ENCODE peak calls at places on chromosome 16, in four cellular contexts. U is HCT116, O is K562, P is HepG2. H is an unnamed sample. For H3K4me1, the result is how much of the 10 kb centered on the place peaks cover.

GRCh38 chr16:54280751-54281150 is 5.8 kb downstream of the IRX3 start:
- DNase-seq in O (no peak), U (peak), P (no peak), H (no peak)

GRCh38 chr16:91484-91883 is 13.5 kb downstream of the MPG start:
- DNase-seq in O (no peak), P (no peak), U (no peak), H (no peak)

GRCh38 chr16:24775455-24775854 is 46.0 kb downstream of the TNRC6A start:
- DNase-seq in O (no peak), U (no peak), P (no peak), H (no peak)

GRCh38 chr16:81460075-81460474 is 15.5 kb downstream of the CMIP start:
- DNase-seq in U (no peak), P (no peak), O (no peak), H (no peak)

GRCh38 chr16:60645541-60645940 is 1390.7 kb downstream of the CDH8 start:
- DNase-seq in O (no peak), U (no peak), P (no peak), H (no peak)

GRCh38 chr16:23771027-23771426 is 16.2 kb downstream of the CHP2 start:
- DNase-seq in U (no peak), P (no peak), O (no peak), H (no peak)

GRCh38 chr16:52546291-52546941 is 527 bp downstream of the TOX3 start:
- DNase-seq in O (no peak), P (no peak), U (no peak), H (no peak)

GRCh38 chr16:28835864-28836760 is 10.0 kb downstream of the TUFM start:
- DNase-seq in O (no peak), U (no peak), P (no peak), H (no peak)

GRCh38 chr16:55528974-55529373 is 20.1 kb downstream of the LPCAT2 start:
- DNase-seq in U (no peak), P (no peak), O (no peak), H (no peak)

GRCh38 chr16:79400462-79401149 is 199.9 kb downstream of the MAF start:
- DNase-seq in O (peak), P (peak), U (no peak), H (no peak)

GRCh38 chr16:58510097-58510775 is 5.1 kb upstream of the SETD6 start:
- DNase-seq in U (no peak), P (no peak), O (no peak), H (no peak)

GRCh38 chr16:48393843-48394703 is 8.9 kb upstream of the SIAH1 start:
- DNase-seq in P (no peak), O (peak), U (no peak), H (no peak)

GRCh38 chr16:54296543-54296942 is 10.0 kb upstream of the IRX3 start:
- DNase-seq in O (no peak), P (no peak), U (no peak), H (no peak)

GRCh38 chr16:72856797-72857196 is 191.1 kb downstream of the ZFHX3 start:
- DNase-seq in O (no peak), U (no peak), P (peak), H (no peak)

GRCh38 chr16:78310196-78310595 is 210.7 kb downstream of the WWOX start:
- DNase-seq in U (no peak), P (no peak), O (no peak), H (no peak)

GRCh38 chr16:84648595-84649510 is 542 bp downstream of the KLHL36 start:
- DNase-seq in O (peak), P (no peak), U (no peak), H (no peak)

GRCh38 chr16:12067714-12068401 is 91.3 kb downstream of the SNX29 start:
- DNase-seq in O (peak), P (peak), U (peak), H (peak)

GRCh38 chr16:67967956-67968439 is 439 bp downstream of the SLC12A4 start:
- DNase-seq in P (no peak), U (no peak), O (peak), H (no peak)

GRCh38 chr16:67967183-67967955 is 1.1 kb downstream of the SLC12A4 start:
- DNase-seq in P (no peak), U (no peak), O (peak), H (no peak)

GRCh38 chr16:67968440-67969285 is at the start of gene SLC12A4:
- DNase-seq in U (peak), P (peak), O (peak), H (no peak)

GRCh38 chr16:67965668-67966548 is 2.5 kb downstream of the SLC12A4 start:
- DNase-seq in P (peak), U (no peak), O (no peak), H (no peak)

DNA sequence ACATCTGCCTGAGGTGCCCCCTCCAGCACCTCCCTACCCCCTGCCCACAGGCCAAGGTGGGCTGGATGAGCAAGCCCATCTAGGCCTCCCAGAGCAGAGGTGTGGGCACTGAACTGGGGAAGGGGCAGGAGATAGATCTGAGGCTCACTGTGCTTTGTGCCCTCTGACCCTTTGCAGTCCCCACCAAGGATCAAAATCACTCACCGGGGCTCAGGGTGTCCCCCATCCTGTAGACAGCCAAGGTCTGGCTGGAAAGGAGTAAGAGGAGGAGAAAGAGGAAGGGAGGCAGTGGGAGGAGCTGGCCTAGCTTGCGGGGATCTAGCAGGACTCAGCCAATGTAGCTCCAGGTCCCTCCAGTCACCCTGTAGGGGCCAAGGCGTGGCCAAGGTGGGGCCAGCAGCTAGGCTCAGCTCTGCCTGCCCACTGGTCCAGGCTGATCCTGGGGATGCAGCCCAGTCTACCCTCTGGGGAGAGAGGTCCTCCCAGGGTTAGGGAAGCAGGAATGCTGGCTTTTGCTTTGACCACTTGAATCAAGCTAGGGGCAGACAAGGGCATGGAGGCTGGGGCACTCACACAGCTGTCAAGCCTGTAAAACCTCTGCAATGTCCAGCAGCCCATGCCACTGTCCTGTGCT is 1.8 kb downstream of the SLC12A4 start:
- DNase-seq in P (peak), U (peak), O (peak), H (no peak)
- TF ChIP-seq SIN3A in P (no peak), U (no peak), O (no peak), H (no peak)

DNA sequence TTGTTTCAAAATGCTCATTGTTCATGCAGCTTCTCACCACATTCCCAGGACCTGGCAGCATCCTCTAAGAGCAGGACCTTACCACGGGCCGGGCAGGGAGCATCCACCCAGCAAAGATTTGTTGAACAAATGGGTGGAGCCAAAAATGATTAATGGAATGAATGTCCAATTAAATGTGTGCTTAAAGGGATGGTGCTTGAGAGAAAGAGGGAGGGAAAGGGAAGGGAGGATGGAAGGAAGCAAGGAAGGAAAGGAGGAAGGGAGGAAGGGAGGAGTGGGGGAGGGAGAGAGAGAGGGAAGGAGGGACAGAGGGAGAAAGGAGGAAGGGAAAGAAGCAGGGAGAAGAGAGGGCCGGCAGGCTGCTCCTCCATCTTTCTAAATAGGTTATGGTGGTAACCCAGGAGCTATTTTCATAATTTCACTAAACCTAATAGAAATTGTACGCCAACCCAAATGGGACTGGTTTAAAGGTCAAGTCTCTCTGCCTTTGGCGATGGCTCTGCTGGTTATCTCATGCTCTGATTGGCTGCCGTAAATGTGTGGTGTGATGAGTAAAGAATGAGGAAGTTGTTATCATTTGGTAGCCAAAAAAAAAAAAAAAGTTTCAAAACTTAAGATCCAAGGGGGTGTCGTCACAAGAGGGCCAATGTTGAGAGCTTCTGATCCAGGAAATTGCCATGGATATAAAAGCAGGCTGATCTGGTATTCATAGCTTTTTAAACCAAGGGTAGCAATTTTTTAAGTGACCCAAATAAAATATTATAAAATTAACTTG is 126.7 kb upstream of the FOXF1 start:
- DNase-seq in P (no peak), U (no peak), O (peak), H (no peak)
- TF ChIP-seq TCF7L2 in P (no peak), U (no peak), O (no peak), H (no peak)

GRCh38 chr16:3884398-3884797 is 3.9 kb upstream of the CREBBP start:
- DNase-seq in U (no peak), O (no peak), P (peak), H (no peak)

GRCh38 chr16:3879887-3880564 is 487 bp downstream of the CREBBP start:
- DNase-seq in O (peak), P (no peak), U (no peak), H (no peak)

GRCh38 chr16:3880623-3881498 is at the start of gene CREBBP:
- DNase-seq in O (peak), U (peak), P (peak), H (no peak)

GRCh38 chr16:3881499-3881995 is 1.0 kb upstream of the CREBBP start:
- DNase-seq in O (peak), P (no peak), U (no peak), H (no peak)

DNA sequence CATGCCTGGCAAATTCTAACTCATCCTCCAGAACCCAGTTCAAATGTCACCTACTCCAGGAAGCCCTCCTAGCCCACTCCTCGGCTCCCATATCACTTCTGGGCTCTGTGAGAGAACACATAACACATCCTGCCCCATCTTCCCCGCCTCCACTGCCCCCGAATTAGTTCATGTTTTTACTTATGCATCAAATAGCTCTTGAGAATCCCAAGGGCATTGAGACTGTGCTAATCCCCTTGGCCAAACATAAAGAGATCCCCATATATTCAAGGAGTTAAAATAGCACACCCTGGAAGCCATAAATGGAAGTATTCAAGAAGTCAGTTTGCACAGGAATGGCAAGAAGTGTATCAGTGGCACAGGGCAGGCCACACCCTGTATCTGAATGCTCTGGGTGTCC is 2.0 kb upstream of the CREBBP start:
- DNase-seq in O (no peak), P (no peak), U (no peak), H (no peak)
- H3K4me1 ChIP-seq in O (under half), P (half or more), U (under half), H (under half)

GRCh38 chr16:30399435-30400186 is 4.4 kb downstream of the ZNF48 start:
- DNase-seq in O (no peak), P (no peak), U (no peak), H (no peak)

GRCh38 chr16:30397776-30398659 is 2.8 kb downstream of the ZNF48 start:
- DNase-seq in O (no peak), P (no peak), U (no peak), H (no peak)

GRCh38 chr16:30395992-30396560 is 856 bp downstream of the ZNF48 start:
- DNase-seq in O (peak), P (no peak), U (no peak), H (no peak)

GRCh38 chr16:30397056-30397455 is 1.8 kb downstream of the ZNF48 start:
- DNase-seq in O (peak), U (no peak), P (no peak), H (no peak)

GRCh38 chr16:30398660-30399434 is 3.6 kb downstream of the ZNF48 start:
- DNase-seq in P (no peak), U (no peak), O (no peak), H (no peak)
- TF ChIP-seq SIN3A in P (no peak), U (no peak), O (no peak), H (no peak)

DNA sequence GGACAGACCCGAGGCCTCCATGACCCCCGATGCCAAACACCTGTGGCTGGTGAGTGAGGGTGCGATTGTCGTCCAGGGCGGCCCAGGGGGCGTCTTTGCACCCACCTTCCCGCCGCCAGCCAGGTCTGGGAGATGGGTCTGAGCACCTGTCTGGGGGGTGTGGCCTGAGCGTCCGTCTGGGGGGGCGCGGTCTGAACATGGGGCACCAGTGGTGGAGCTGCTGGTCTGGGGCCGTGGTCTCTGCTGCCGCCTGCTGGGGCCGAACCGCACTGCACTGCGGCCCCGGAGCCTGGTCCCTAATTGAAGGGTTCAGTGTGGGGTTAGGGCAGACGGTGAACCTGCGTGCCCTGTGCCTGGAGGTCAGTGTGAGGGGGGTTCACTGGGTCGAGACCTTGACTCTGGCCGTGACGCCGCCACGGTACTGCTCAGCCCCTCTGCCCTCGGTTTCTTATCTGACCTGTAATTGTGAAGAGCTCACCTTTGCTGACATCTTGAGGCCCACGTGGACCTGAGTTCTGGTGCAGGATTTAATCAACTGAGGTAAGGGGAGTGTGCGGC is 12.6 kb upstream of the TCF25 start:
- DNase-seq in O (peak), U (peak), P (peak), H (peak)
- TF ChIP-seq TCF7L2 in O (no peak), U (no peak), P (no peak), H (no peak)

DNA sequence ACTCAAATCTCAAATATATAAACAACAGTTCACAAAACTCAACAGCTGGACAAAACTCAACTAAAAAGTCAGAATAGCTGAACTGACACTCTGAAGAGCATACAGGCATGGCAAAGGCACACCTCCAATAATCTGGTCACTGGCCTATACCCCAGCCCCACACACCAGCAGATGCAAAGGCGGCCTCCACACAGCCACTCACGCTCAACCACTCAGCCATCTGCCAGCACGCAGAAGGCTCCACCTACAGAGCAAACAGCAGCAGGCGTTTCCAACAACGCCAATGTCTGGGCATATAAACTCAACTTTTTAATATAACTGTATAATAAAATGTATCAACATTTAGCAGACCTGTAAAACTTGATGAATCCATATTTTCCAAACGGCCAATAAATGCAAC is 17.2 kb downstream of the USP7 start:
- DNase-seq in U (no peak), O (no peak), P (no peak), H (no peak)
- H3K4me1 ChIP-seq in U (under half), O (under half), P (half or more), H (under half)

DNA sequence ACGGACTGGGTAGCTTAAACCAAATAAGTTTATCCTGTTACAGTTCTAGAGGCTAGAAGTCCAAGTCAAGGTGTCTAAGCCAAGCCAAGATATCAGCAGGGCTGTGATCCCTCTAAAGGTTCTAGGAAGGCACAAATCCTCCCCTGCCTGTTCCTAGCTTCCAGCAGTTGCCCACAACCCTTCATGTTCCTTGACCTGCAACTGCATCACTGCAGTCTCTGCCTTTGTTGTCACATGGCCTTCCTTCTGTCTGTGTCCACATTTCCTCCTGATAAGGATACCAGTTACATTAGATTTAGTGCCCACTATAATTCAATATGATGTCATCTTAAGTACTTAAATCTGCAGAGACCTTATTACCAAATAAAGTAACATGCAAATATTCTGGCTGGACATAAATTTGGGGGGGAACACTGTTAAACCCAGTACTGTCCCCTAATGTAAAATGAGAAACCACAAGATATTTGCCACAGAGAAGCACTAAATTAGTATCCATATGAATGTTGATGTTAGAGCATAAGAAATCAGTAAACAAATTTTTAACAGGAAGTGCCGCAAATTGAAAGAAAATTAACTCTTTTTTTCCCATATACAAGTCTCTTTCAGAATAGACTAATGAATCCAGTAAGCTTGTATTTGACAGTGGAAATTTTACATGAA is 4.7 kb downstream of the UQCRC2 start:
- DNase-seq in P (no peak), O (no peak), U (no peak), H (no peak)
- TF ChIP-seq SIN3A in P (no peak), O (no peak), U (no peak), H (no peak)

GRCh38 chr16:89291355-89291754 is 73.9 kb downstream of the ZNF778 start:
- DNase-seq in U (no peak), O (no peak), P (no peak), H (no peak)

GRCh38 chr16:89291776-89292175 is 74.3 kb downstream of the ZNF778 start:
- DNase-seq in U (no peak), P (no peak), O (no peak), H (no peak)

GRCh38 chr16:89293276-89294143 is 76.0 kb downstream of the ZNF778 start:
- DNase-seq in P (no peak), U (no peak), O (peak), H (no peak)

GRCh38 chr16:89290887-89291286 is 73.4 kb downstream of the ZNF778 start:
- DNase-seq in P (no peak), O (no peak), U (no peak), H (no peak)

DNA sequence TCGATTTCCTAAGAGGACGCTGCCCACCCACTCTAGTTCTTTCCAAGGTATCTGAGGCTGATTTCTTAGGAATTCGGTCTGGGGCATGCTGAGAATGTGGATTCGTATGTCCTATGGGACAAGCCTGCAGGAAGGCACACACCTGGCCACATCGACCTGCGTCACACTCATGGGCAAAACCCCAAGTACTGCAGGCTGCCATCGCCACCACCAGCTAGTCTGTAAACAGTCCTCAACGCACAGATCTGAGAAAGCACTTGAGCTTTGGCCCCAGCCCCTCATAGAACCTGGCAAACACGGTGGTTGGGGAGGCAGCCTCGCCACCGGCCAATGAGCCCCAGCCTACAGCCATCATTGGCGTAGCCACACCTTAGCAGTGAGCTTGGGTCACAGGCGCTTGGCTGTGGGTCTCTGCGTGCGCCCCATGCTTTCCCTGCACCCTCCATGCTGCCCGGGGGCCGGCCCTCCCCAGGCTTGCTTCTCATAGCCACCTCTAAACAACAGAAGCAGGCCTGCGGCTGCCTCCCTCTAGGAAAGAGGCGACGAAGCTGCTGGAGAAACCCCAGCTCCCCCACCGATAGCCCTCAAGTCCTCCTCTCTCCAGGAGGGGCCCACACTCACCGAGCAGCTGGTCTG is 75.1 kb downstream of the ZNF778 start:
- DNase-seq in O (no peak), P (peak), U (no peak), H (no peak)
- TF ChIP-seq TCF7L2 in O (no peak), P (no peak), U (no peak), H (no peak)

GRCh38 chr16:1615761-1616160 is 3.6 kb downstream of the CRAMP1 start:
- DNase-seq in U (no peak), P (no peak), O (no peak), H (no peak)

GRCh38 chr16:1612320-1613111 is at the start of gene CRAMP1:
- DNase-seq in U (no peak), P (no peak), O (peak), H (no peak)

GRCh38 chr16:1613728-1614225 is 1.6 kb downstream of the CRAMP1 start:
- DNase-seq in O (peak), U (no peak), P (no peak), H (no peak)

GRCh38 chr16:1613240-1613639 is 1.1 kb downstream of the CRAMP1 start:
- DNase-seq in O (peak), U (no peak), P (no peak), H (no peak)

GRCh38 chr16:1614226-1615102 is 2.3 kb downstream of the CRAMP1 start:
- DNase-seq in P (no peak), O (peak), U (no peak), H (no peak)
- H3K4me1 ChIP-seq in P (under half), O (under half), U (under half), H (under half)